ENCODE peak calls at places on chromosomes 5 and 9, in six cellular contexts. U is naive thymus-derived CD8-positive, alpha-beta T cell; D is DMS153; L is ELR; T is fibroblast of lung; Q is hypothalamus. X is an unnamed sample.

GRCh38 chr5:167919268-167919560 is 372.2 kb upstream of the WWC1 start:
- DNase-seq in U (no peak), D (no peak), T (peak), L (no peak), Q (no peak), X (no peak)

GRCh38 chr5:140109050-140109817 is 4.7 kb upstream of the PURA start:
- DNase-seq in L (peak), T (no peak), D (no peak), U (no peak), Q (no peak), X (no peak)

GRCh38 chr5:143023447-143024096 is 253.4 kb downstream of the ARHGAP26 start:
- DNase-seq in U (no peak), Q (no peak), D (no peak), T (no peak), L (no peak), X (no peak)

GRCh38 chr9:81108391-81108790 is 581.0 kb downstream of the TLE1 start:
- DNase-seq in L (peak), Q (no peak), U (no peak), T (peak), D (no peak), X (no peak)

GRCh38 chr5:74075900-74076484 is 450.0 kb downstream of the ARHGEF28 start:
- DNase-seq in T (peak), Q (no peak), L (no peak), U (no peak), D (no peak), X (no peak)

GRCh38 chr5:167180899-167181298 is 1110.5 kb upstream of the WWC1 start:
- DNase-seq in U (no peak), T (no peak), Q (no peak), D (no peak), L (no peak), X (no peak)

GRCh38 chr5:67246108-67246507 is 49.5 kb upstream of the CD180 start:
- DNase-seq in Q (no peak), L (peak), D (peak), T (peak), U (peak), X (no peak)

GRCh38 chr5:13913962-13914361 is 30.5 kb downstream of the DNAH5 start:
- DNase-seq in L (peak), Q (no peak), D (no peak), T (no peak), U (no peak), X (no peak)

GRCh38 chr9:133990366-133991210 is 1.5 kb downstream of the VAV2 start:
- DNase-seq in Q (peak), T (peak), L (peak), D (no peak), U (no peak), X (no peak)

GRCh38 chr5:154189256-154189818 is 1.2 kb upstream of the GALNT10 start:
- DNase-seq in D (no peak), U (no peak), T (no peak), L (peak), Q (no peak), X (peak)

GRCh38 chr9:85172001-85172978 is 502.8 kb downstream of the NTRK2 start:
- DNase-seq in T (peak), U (no peak), L (no peak), Q (no peak), D (no peak), X (no peak)

GRCh38 chr9:86827893-86828292 is 119.4 kb downstream of the GAS1 start:
- DNase-seq in D (no peak), Q (no peak), L (no peak), T (no peak), U (no peak), X (no peak)

GRCh38 chr9:20898885-20899554 is 132.4 kb downstream of the HACD4 start:
- DNase-seq in L (peak), Q (no peak), U (no peak), D (no peak), T (peak), X (no peak)

GRCh38 chr9:129838707-129839259 is 3.5 kb downstream of the USP20 start:
- DNase-seq in Q (no peak), L (peak), D (no peak), U (no peak), T (peak), X (no peak)

GRCh38 chr5:111782171-111782570 is 25.2 kb upstream of the NREP start:
- DNase-seq in Q (no peak), D (no peak), L (no peak), T (peak), U (no peak), X (no peak)

GRCh38 chr9:137381501-137382443 is 41.2 kb downstream of the EXD3 start:
- DNase-seq in U (no peak), Q (no peak), T (no peak), L (no peak), D (no peak), X (no peak)

GRCh38 chr5:8756498-8757084 is 789.3 kb downstream of the SEMA5A start:
- DNase-seq in T (peak), D (peak), L (peak), Q (no peak), U (no peak), X (no peak)

GRCh38 chr5:131589510-131590348 is 45.3 kb downstream of the RAPGEF6 start:
- DNase-seq in L (peak), Q (no peak), U (peak), T (peak), D (no peak), X (no peak)

X was measured in anterior cingulate cortex.